ENCODE peak calls at places on chromosomes 2 and 18, in six cellular contexts. Q is HEK293T, O is RKO, C is epithelial cell of esophagus, L is GM20000, M is right cardiac atrium. G is an unnamed sample.
A peak's percentile ranks its signal among the peaks of the same experiment; 100 is the strongest.

GRCh38 chr2:236572482-236572881 is 2.9 kb downstream of the ACKR3 start:
- DNase-seq in O (no peak), Q (no peak), L (no peak), M (peak; percentile 75), C (no peak), G (no peak)

GRCh38 chr18:74645717-74646116 is 48.0 kb downstream of the ZNF407 start:
- DNase-seq in C (peak; percentile 31), Q (no peak), O (no peak), L (no peak), M (no peak), G (no peak)

GRCh38 chr2:133324150-133324561 is 244.1 kb downstream of the NCKAP5 start:
- DNase-seq in C (peak; percentile 22), M (no peak), Q (no peak), L (no peak), O (no peak), G (no peak)

GRCh38 chr2:118845843-118846666 is 1.4 kb downstream of the EN1 start:
- DNase-seq in C (no peak), O (no peak), Q (peak; percentile 25), M (no peak), L (peak; percentile 42), G (no peak)

GRCh38 chr2:12796617-12797016 is 79.9 kb downstream of the TRIB2 start:
- DNase-seq in M (peak; percentile 81), Q (no peak), O (no peak), C (no peak), L (no peak), G (no peak)

GRCh38 chr18:10230072-10230471 is 224.4 kb upstream of the APCDD1 start:
- DNase-seq in M (no peak), L (no peak), O (peak; percentile 83), C (peak; percentile 90), Q (no peak), G (peak; percentile 15)

GRCh38 chr2:69639246-69639645 is 4.3 kb downstream of the AAK1 start:
- DNase-seq in Q (no peak), L (no peak), O (no peak), M (no peak), C (no peak), G (no peak)

GRCh38 chr2:156177654-156178053 is 154.9 kb downstream of the NR4A2 start:
- DNase-seq in C (no peak), L (no peak), Q (no peak), M (no peak), O (no peak), G (no peak)

GRCh38 chr2:46444732-46445131 is 34.6 kb upstream of the TMEM247 start:
- DNase-seq in Q (no peak), M (no peak), C (no peak), O (no peak), L (no peak), G (no peak)

G was measured in HT-29.